ENCODE peak calls at places on chromosomes 13 and 19, in eight cellular contexts. F, H, R, C, L, T, W and X are unnamed samples.

GRCh38 chr19:16034180-16034579 is 42.1 kb upstream of the TPM4 start:
- DNase-seq in T (no peak), L (no peak), R (no peak), C (no peak), W (no peak), H (no peak), F (no peak), X (no peak)

GRCh38 chr19:43532571-43532961 is 422 bp upstream of the ZNF575 start:
- DNase-seq in H (no peak), C (peak), W (no peak), T (peak), L (no peak), R (no peak), F (no peak), X (no peak)

GRCh38 chr13:38348890-38349289 is 761 bp upstream of the UFM1 start:
- DNase-seq in L (peak), F (peak), C (no peak), R (peak), T (no peak), W (no peak), H (no peak), X (peak)

GRCh38 chr13:24910502-24911134 is 146.6 kb downstream of the RNF17 start:
- DNase-seq in F (no peak), H (no peak), L (no peak), W (no peak), R (no peak), C (no peak), T (no peak), X (no peak)

GRCh38 chr19:29568036-29568788 is 37.9 kb upstream of the POP4 start:
- DNase-seq in R (no peak), H (no peak), T (no peak), C (no peak), F (no peak), L (no peak), W (no peak), X (no peak)

GRCh38 chr19:3343619-3344502 is 22.5 kb upstream of the NFIC start:
- DNase-seq in W (peak), T (peak), C (peak), F (peak), R (no peak), H (no peak), L (peak), X (peak)

GRCh38 chr13:99031725-99032298 is 53.9 kb upstream of the DOCK9 start:
- DNase-seq in W (no peak), F (no peak), T (no peak), R (no peak), L (no peak), C (no peak), H (no peak), X (no peak)

GRCh38 chr13:113947321-113948033 is 26.4 kb downstream of the C13orf46 start:
- DNase-seq in H (no peak), W (peak), L (peak), F (no peak), C (no peak), T (peak), R (no peak), X (no peak)

GRCh38 chr13:114116734-114117133 is 15.7 kb downstream of the RASA3 start:
- DNase-seq in T (no peak), H (no peak), C (no peak), R (no peak), L (no peak), W (no peak), F (no peak), X (no peak)

GRCh38 chr19:39996218-39996810 is 546 bp upstream of the ZNF546 start:
- DNase-seq in C (no peak), H (no peak), R (no peak), T (peak), F (peak), W (no peak), L (peak), X (no peak)

GRCh38 chr13:110826861-110827672 is 87.8 kb downstream of the ANKRD10 start:
- DNase-seq in T (peak), R (no peak), H (no peak), F (no peak), L (no peak), W (no peak), C (no peak), X (no peak)

GRCh38 chr19:56423276-56423984 is 19.3 kb downstream of the ZNF583 start:
- DNase-seq in L (no peak), C (no peak), F (peak), R (no peak), W (no peak), H (no peak), T (no peak), X (no peak)
- H3K4me3 ChIP-seq in L (no peak), C (no peak), F (no peak), R (no peak), W (no peak), H (no peak), T (no peak), X (no peak)

DNA sequence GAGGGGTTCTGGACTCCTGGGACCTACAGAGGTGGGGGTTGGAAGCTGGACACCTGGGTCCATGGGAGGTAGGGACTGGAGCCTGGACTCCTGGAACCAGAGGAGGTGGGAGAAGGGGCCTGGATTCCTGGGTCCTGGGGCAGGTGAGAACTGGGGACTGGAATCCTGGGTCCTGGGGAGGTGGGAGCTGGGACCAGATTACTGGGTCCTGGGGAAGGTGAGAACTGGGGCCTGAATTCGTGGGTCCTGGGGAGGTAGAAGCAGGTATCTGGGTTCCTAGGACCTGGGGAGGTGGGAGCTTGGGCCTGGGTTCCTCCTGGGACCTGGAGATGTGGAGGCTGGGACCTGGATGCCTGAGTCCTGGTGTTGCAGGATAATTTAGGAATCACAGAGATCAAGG is 653 bp downstream of the CLEC4M start:
- DNase-seq in C (no peak), W (no peak), T (no peak), R (no peak), L (no peak), H (no peak), F (no peak), X (no peak)
- H3K4me3 ChIP-seq in C (no peak), W (no peak), T (no peak), R (no peak), L (no peak), H (no peak), F (no peak), X (no peak)

DNA sequence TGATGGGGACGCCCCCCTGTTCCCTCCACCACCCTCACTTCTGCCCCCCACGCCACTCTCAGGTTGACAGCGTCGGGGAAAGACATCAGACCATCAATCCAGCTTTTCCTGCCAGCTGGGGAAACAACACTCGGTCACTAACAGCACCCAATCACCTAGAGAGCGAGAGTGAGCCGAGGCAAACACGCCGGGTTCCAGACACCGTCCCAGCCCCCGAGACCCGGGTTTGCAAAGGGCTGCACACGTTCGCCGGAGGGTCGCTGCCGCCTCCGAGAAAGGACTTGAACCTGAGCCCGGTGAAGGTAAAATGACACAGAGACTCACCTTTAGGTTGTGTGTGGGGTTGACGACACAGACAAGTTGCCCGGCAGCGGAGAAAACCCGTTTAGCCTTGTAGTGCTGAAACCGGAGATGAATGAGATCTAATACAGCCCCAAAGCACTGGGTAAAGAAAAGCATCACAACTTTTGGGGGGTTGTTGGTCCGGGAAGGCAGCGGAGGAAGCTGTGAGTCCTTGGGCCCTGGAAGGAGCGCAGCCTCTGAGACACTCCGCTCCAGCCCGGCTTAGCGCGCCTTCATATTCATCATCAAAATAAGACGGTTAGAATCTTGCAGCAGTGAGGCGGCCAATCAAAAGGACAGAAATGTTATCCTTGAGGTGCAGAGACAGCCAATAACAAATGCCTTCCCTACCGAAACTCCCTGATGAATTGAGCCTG is at the start of gene SIAH3:
- DNase-seq in F (peak), C (no peak), L (peak), W (no peak), R (no peak), H (no peak), T (no peak), X (no peak)
- H3K4me3 ChIP-seq in F (no peak), C (peak), L (no peak), W (peak), R (peak), H (peak), T (no peak), X (peak)

GRCh38 chr13:32314968-32315254 is 252 bp downstream of the ZAR1L start:
- DNase-seq in H (peak), L (peak), C (no peak), R (peak), T (peak), F (peak), W (no peak), X (no peak)
- H3K4me3 ChIP-seq in H (peak), L (peak), C (peak), R (peak), T (no peak), F (peak), W (peak), X (peak)

GRCh38 chr13:72970956-72971355 is 87.8 kb upstream of the KLF5 start:
- DNase-seq in H (no peak), C (no peak), R (no peak), L (no peak), W (no peak), T (no peak), F (peak), X (no peak)
- H3K4me3 ChIP-seq in H (no peak), C (no peak), R (no peak), L (no peak), W (no peak), T (no peak), F (no peak), X (no peak)

DNA sequence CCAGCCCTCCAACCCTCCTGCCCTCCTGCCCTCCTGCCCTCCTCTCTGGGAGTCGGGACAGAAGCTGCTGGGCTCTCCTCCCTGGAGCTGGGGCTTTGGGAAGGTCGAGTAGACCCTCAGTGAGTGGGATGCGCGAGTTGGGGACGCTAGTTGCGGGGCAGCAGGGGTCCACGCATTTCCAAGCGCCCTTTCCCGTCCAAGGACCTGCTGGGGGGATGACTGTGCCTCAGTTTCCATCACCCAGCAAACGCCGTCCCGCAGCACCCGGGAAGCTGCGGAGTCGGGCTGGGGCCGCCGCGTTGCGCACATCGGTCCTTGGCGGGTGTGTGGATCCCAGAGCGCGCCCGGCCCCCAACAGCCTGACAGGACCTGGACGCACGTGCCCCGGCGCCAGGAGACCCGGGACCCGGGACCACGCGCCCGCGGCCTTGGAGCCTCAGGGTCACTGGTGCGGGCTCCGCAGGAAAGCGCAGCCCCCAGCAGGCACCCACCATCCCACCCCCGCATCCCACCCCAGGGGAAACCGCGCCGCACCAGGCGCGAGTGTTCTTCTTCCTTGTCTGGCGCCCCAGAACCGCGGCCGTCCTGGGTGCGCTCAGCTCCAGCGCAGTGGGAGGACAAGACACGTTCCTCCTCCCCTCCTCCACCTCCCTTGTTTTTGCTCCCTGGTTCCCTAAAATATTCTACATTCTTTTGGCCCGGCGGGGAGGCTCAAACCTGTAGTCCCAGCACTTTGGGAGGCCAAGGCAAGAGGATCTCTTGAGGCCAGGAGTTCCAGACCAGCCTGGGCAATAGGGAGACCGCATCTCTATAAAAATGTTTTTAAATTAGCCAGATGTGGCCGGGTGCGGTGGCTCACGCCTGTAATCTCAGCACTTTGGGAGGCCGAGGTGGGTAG is 9.2 kb downstream of the ONECUT3 start:
- DNase-seq in H (no peak), R (no peak), F (no peak), C (no peak), W (no peak), T (no peak), L (no peak), X (no peak)
- H3K4me3 ChIP-seq in H (no peak), R (no peak), F (no peak), C (no peak), W (no peak), T (no peak), L (no peak), X (no peak)

GRCh38 chr13:44141213-44141724 is 232.4 kb upstream of the SERP2 start:
- DNase-seq in W (no peak), L (peak), R (no peak), T (peak), F (peak), H (no peak), C (no peak), X (no peak)

GRCh38 chr13:44140146-44140545 is 233.5 kb upstream of the SERP2 start:
- DNase-seq in L (no peak), W (no peak), F (no peak), R (no peak), H (no peak), C (no peak), T (no peak), X (no peak)

GRCh38 chr13:44141725-44142539 is 231.7 kb upstream of the SERP2 start:
- DNase-seq in R (peak), C (peak), F (peak), H (peak), T (peak), L (peak), W (peak), X (peak)

GRCh38 chr13:44142540-44142867 is 231.1 kb upstream of the SERP2 start:
- DNase-seq in R (no peak), L (no peak), T (no peak), F (no peak), H (no peak), W (no peak), C (no peak), X (no peak)

GRCh38 chr13:44142911-44143665 is 230.5 kb upstream of the SERP2 start:
- DNase-seq in L (no peak), C (no peak), F (peak), H (no peak), W (no peak), T (no peak), R (no peak), X (no peak)
- H3K4me3 ChIP-seq in L (no peak), C (peak), F (peak), H (peak), W (peak), T (no peak), R (no peak), X (no peak)

DNA sequence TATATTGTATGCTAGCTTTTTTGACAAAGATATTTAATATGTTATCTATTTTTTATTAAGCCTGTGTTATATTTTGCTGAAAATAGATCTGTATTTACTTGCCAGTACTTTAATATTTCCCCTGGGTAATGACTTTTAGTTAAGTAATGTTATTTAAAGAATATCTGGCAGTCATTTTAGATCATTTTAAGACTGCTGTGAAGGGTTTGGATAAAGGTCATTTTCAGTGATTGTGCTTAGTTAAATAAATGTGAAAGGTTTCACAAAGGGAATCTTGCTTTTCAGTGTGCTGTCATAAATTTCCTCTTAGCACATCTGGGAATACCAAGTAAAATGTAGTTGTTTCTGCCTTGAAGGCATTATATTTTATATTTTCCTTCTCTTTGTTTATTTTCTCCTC is 88.0 kb downstream of the MAB21L1 start:
- DNase-seq in L (peak), F (no peak), T (no peak), H (no peak), C (no peak), R (no peak), W (no peak), X (peak)
- H3K4me3 ChIP-seq in L (no peak), F (no peak), T (no peak), H (no peak), C (peak), R (no peak), W (peak), X (no peak)